ENCODE peak calls at places on chromosomes 3 and 15, in seven cellular contexts. One of them, this sample, is unnamed.
A peak's percentile ranks its signal among the peaks of the same experiment; 100 is the strongest.

GRCh38 chr3:114441386-114441785 is 147.6 kb downstream of the TIGIT start:
- DNase-seq in LHCN-M2: no peak
- DNase-seq in breast epithelium: no peak
- DNase-seq in Calu3: no peak
- DNase-seq in COR-L47: no peak
- DNase-seq in NCI-H1417: no peak
- DNase-seq in GM13976: no peak
- DNase-seq in this sample: no peak

GRCh38 chr3:123104550-123104949 is 37.7 kb downstream of the PDIA5 start:
- DNase-seq in GM13976: no peak
- DNase-seq in COR-L47: no peak
- DNase-seq in NCI-H1417: no peak
- DNase-seq in LHCN-M2: peak; percentile 83
- DNase-seq in breast epithelium: no peak
- DNase-seq in Calu3: peak; percentile 6
- DNase-seq in this sample: no peak

GRCh38 chr15:78232951-78233350 is 1.4 kb downstream of the ACSBG1 start:
- DNase-seq in Calu3: no peak
- DNase-seq in COR-L47: no peak
- DNase-seq in GM13976: no peak
- DNase-seq in breast epithelium: no peak
- DNase-seq in LHCN-M2: no peak
- DNase-seq in NCI-H1417: no peak
- DNase-seq in this sample: no peak

GRCh38 chr15:83973816-83974215 is 261.8 kb upstream of the GOLGA6L4 start:
- DNase-seq in COR-L47: no peak
- DNase-seq in GM13976: no peak
- DNase-seq in LHCN-M2: peak; percentile 11
- DNase-seq in breast epithelium: no peak
- DNase-seq in Calu3: peak; percentile 22
- DNase-seq in NCI-H1417: no peak
- DNase-seq in this sample: no peak

GRCh38 chr3:110318108-110318507 is 753.5 kb upstream of the NECTIN3 start:
- DNase-seq in NCI-H1417: no peak
- DNase-seq in breast epithelium: no peak
- DNase-seq in COR-L47: no peak
- DNase-seq in LHCN-M2: peak; percentile 55
- DNase-seq in GM13976: no peak
- DNase-seq in Calu3: no peak
- DNase-seq in this sample: no peak

GRCh38 chr3:128367726-128368125 is 99.0 kb downstream of the DNAJB8 start:
- DNase-seq in Calu3: no peak
- DNase-seq in COR-L47: no peak
- DNase-seq in LHCN-M2: no peak
- DNase-seq in GM13976: no peak
- DNase-seq in breast epithelium: no peak
- DNase-seq in NCI-H1417: no peak
- DNase-seq in this sample: no peak

GRCh38 chr3:187027531-187027936 is 97.2 kb downstream of the ST6GAL1 start:
- DNase-seq in Calu3: no peak
- DNase-seq in breast epithelium: no peak
- DNase-seq in GM13976: no peak
- DNase-seq in COR-L47: no peak
- DNase-seq in LHCN-M2: no peak
- DNase-seq in NCI-H1417: no peak
- DNase-seq in this sample: no peak

GRCh38 chr3:38039101-38039898 is at the start of gene DLEC1:
- DNase-seq in GM13976: peak; percentile 88
- DNase-seq in breast epithelium: no peak
- DNase-seq in COR-L47: no peak
- DNase-seq in Calu3: peak; percentile 77
- DNase-seq in NCI-H1417: peak; percentile 54
- DNase-seq in LHCN-M2: no peak
- DNase-seq in this sample: peak; percentile 72

GRCh38 chr3:52743152-52743551 is 27.6 kb downstream of the NEK4 start:
- DNase-seq in Calu3: no peak
- DNase-seq in NCI-H1417: no peak
- DNase-seq in breast epithelium: no peak
- DNase-seq in GM13976: no peak
- DNase-seq in LHCN-M2: no peak
- DNase-seq in COR-L47: no peak
- DNase-seq in this sample: no peak

GRCh38 chr3:47323431-47324277 is 40.9 kb downstream of the KLHL18 start:
- DNase-seq in COR-L47: no peak
- DNase-seq in Calu3: peak; percentile 6
- DNase-seq in breast epithelium: no peak
- DNase-seq in NCI-H1417: no peak
- DNase-seq in LHCN-M2: peak; percentile 23
- DNase-seq in GM13976: no peak
- DNase-seq in this sample: no peak

GRCh38 chr3:169811606-169812123 is 1.0 kb upstream of the LRRIQ4 start:
- DNase-seq in LHCN-M2: peak; percentile 68
- DNase-seq in Calu3: no peak
- DNase-seq in NCI-H1417: peak; percentile 90
- DNase-seq in breast epithelium: no peak
- DNase-seq in GM13976: no peak
- DNase-seq in COR-L47: peak; percentile 46
- DNase-seq in this sample: peak; percentile 57

GRCh38 chr3:62604301-62604700 is 231.0 kb upstream of the FEZF2 start:
- DNase-seq in GM13976: no peak
- DNase-seq in breast epithelium: no peak
- DNase-seq in COR-L47: no peak
- DNase-seq in Calu3: peak; percentile 12
- DNase-seq in LHCN-M2: peak; percentile 97
- DNase-seq in NCI-H1417: no peak
- DNase-seq in this sample: no peak

GRCh38 chr3:64859625-64860590 is 172.1 kb upstream of the ADAMTS9 start:
- DNase-seq in COR-L47: no peak
- DNase-seq in Calu3: no peak
- DNase-seq in GM13976: no peak
- DNase-seq in LHCN-M2: peak; percentile 75
- DNase-seq in NCI-H1417: no peak
- DNase-seq in breast epithelium: no peak
- DNase-seq in this sample: no peak

GRCh38 chr15:32104061-32104980 is 74.0 kb downstream of the CHRNA7 start:
- DNase-seq in GM13976: no peak
- DNase-seq in COR-L47: peak; percentile 18
- DNase-seq in breast epithelium: no peak
- DNase-seq in NCI-H1417: no peak
- DNase-seq in LHCN-M2: no peak
- DNase-seq in Calu3: no peak
- DNase-seq in this sample: no peak

GRCh38 chr15:99424978-99425665 is 140.7 kb upstream of the MEF2A start:
- DNase-seq in Calu3: peak; percentile 53
- DNase-seq in COR-L47: no peak
- DNase-seq in LHCN-M2: peak; percentile 89
- DNase-seq in breast epithelium: no peak
- DNase-seq in GM13976: peak; percentile 81
- DNase-seq in NCI-H1417: no peak
- DNase-seq in this sample: no peak

GRCh38 chr3:46574881-46575576 is 8.9 kb upstream of the LRRC2 start:
- DNase-seq in GM13976: no peak
- DNase-seq in breast epithelium: no peak
- DNase-seq in NCI-H1417: no peak
- DNase-seq in LHCN-M2: no peak
- DNase-seq in Calu3: no peak
- DNase-seq in COR-L47: no peak
- DNase-seq in this sample: no peak

GRCh38 chr15:59185725-59186124 is 20.9 kb upstream of the LDHAL6B start:
- DNase-seq in Calu3: no peak
- DNase-seq in COR-L47: no peak
- DNase-seq in LHCN-M2: no peak
- DNase-seq in GM13976: no peak
- DNase-seq in breast epithelium: no peak
- DNase-seq in NCI-H1417: no peak
- DNase-seq in this sample: no peak

GRCh38 chr15:70557506-70558258 is 205.7 kb downstream of the UACA start:
- DNase-seq in Calu3: no peak
- DNase-seq in COR-L47: peak; percentile 37
- DNase-seq in NCI-H1417: no peak
- DNase-seq in breast epithelium: peak; percentile 12
- DNase-seq in LHCN-M2: no peak
- DNase-seq in GM13976: no peak
- DNase-seq in this sample: no peak

GRCh38 chr15:86624261-86625036 is 544.8 kb downstream of the AGBL1 start:
- DNase-seq in NCI-H1417: peak; percentile 68
- DNase-seq in breast epithelium: no peak
- DNase-seq in LHCN-M2: peak; percentile 99
- DNase-seq in COR-L47: no peak
- DNase-seq in GM13976: no peak
- DNase-seq in Calu3: peak; percentile 78
- DNase-seq in this sample: no peak

GRCh38 chr15:56587686-56588085 is 122.7 kb upstream of the MNS1 start:
- DNase-seq in breast epithelium: no peak
- DNase-seq in GM13976: no peak
- DNase-seq in NCI-H1417: no peak
- DNase-seq in LHCN-M2: peak; percentile 66
- DNase-seq in Calu3: no peak
- DNase-seq in COR-L47: no peak
- DNase-seq in this sample: no peak

GRCh38 chr3:84666468-84666867 is 292.3 kb upstream of the CADM2 start:
- DNase-seq in Calu3: no peak
- DNase-seq in breast epithelium: no peak
- DNase-seq in NCI-H1417: no peak
- DNase-seq in GM13976: no peak
- DNase-seq in LHCN-M2: no peak
- DNase-seq in COR-L47: no peak
- DNase-seq in this sample: no peak

GRCh38 chr15:25693321-25694237 is 169.5 kb downstream of the ATP10A start:
- DNase-seq in LHCN-M2: peak; percentile 22
- DNase-seq in breast epithelium: no peak
- DNase-seq in Calu3: peak; percentile 9
- DNase-seq in NCI-H1417: no peak
- DNase-seq in GM13976: no peak
- DNase-seq in COR-L47: no peak
- DNase-seq in this sample: peak; percentile 30

GRCh38 chr15:99145778-99146177 is 40.9 kb downstream of the SYNM start:
- DNase-seq in breast epithelium: no peak
- DNase-seq in COR-L47: no peak
- DNase-seq in LHCN-M2: no peak
- DNase-seq in GM13976: no peak
- DNase-seq in NCI-H1417: no peak
- DNase-seq in Calu3: no peak
- DNase-seq in this sample: no peak